ENCODE peak calls at places on chromosomes 11 and 22, in six cellular contexts. S, M, V, H, C and E are unnamed samples.

GRCh38 chr11:75246673-75247350 is 6.2 kb downstream of the TPBGL start:
- DNase-seq in S (no peak), M (no peak), V (no peak), H (no peak), C (no peak), E (no peak)

GRCh38 chr22:26671317-26672059 is 14.1 kb downstream of the MIAT start:
- DNase-seq in S (no peak), M (no peak), V (no peak), H (peak; percentile 37), C (peak; percentile 66), E (peak; percentile 51)

GRCh38 chr11:113204280-113204679 is 110.1 kb upstream of the TTC12 start:
- DNase-seq in S (no peak), M (no peak), V (no peak), H (no peak), C (no peak), E (no peak)

GRCh38 chr11:27696961-27697360 is 3.3 kb downstream of the BDNF start:
- DNase-seq in S (peak; percentile 42), M (no peak), V (no peak), H (no peak), C (no peak), E (no peak)

GRCh38 chr22:42039271-42039670 is 31.3 kb downstream of the NAGA start:
- DNase-seq in S (no peak), M (no peak), V (no peak), H (no peak), C (no peak), E (no peak)

GRCh38 chr11:132493786-132494185 is 1038.5 kb downstream of the OPCML start:
- DNase-seq in S (no peak), M (no peak), V (no peak), H (no peak), C (no peak), E (no peak)

GRCh38 chr22:31346255-31346732 is at the start of gene PATZ1:
- DNase-seq in S (peak; percentile 71), M (no peak), V (no peak), H (peak; percentile 95), C (peak; percentile 91), E (peak; percentile 88)

GRCh38 chr22:49948958-49949913 is 11.3 kb upstream of the PIM3 start:
- DNase-seq in S (no peak), M (no peak), V (no peak), H (no peak), C (no peak), E (no peak)

GRCh38 chr11:128324531-128325141 is 262.7 kb downstream of the ETS1 start:
- DNase-seq in S (no peak), M (no peak), V (no peak), H (no peak), C (no peak), E (no peak)

GRCh38 chr11:93128574-93128973 is 69.2 kb downstream of the SLC36A4 start:
- DNase-seq in S (no peak), M (no peak), V (no peak), H (no peak), C (no peak), E (no peak)

GRCh38 chr22:34115722-34116121 is 195.4 kb upstream of the LARGE1 start:
- DNase-seq in S (no peak), M (no peak), V (no peak), H (no peak), C (no peak), E (no peak)

GRCh38 chr11:117287668-117288067 is 3.5 kb upstream of the BACE1-AS start:
- DNase-seq in S (peak; percentile 37), M (no peak), V (no peak), H (no peak), C (no peak), E (no peak)

GRCh38 chr11:120115272-120116000 is 22.5 kb downstream of the TRIM29 start:
- DNase-seq in S (no peak), M (no peak), V (no peak), H (no peak), C (no peak), E (no peak)

GRCh38 chr11:100888836-100889235 is 201.7 kb downstream of the ARHGAP42 start:
- DNase-seq in S (no peak), M (no peak), V (no peak), H (no peak), C (no peak), E (no peak)

GRCh38 chr11:65954771-65955170 is 6.8 kb upstream of the SART1 start:
- DNase-seq in S (no peak), M (no peak), V (no peak), H (no peak), C (no peak), E (no peak)

DNA sequence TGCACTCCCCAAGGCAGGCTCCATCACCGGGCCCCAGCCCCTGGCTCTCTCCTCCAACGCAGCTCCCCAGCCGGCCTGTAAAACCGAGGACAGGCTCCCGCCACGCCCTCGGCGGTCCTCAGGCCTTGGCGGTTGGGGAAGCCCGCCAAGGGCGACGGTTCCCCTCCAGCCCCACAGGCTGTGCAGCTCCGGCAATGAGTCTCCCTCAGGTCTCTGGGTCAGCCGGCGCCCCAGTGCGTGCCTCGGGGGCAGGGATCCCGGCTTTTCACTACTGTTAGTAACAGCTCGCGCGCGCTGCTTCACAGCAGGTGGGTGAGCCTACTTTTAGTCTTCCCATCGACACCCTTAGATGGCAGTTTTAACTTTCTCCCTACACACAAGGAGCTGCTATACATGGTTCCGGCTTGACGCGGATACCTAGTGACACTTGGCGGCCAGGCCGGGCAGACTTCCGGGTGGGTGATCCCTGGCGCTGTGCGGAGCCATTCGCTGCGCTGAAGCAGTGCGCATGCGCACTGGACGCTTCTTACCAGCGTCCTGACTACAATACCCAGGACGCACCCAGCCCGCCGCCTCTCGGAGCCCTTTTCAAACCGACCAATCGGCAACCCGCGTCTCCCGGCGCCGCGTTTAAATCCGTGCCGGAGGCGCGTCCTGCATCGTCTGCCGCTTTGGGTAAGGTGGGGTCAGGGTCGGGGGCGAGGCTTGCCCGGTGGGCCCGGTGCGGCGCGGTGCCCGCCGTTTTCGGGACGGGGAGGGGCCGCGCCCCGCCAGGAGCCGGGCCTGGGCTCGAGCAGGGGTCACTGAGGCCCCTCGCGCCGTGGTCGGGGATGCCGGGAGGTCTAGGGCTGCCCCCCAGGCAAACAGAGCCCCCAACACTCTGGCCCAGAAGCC is at the start of gene GTSE1:
- DNase-seq in S (peak; percentile 97), M (peak; percentile 93), V (peak; percentile 89), H (peak; percentile 99), C (peak; percentile 100), E (peak; percentile 100)
- TF ChIP-seq CTCF in S (no peak), M (no peak), V (no peak), H (no peak), C (peak; percentile 27), E (peak; percentile 47)

DNA sequence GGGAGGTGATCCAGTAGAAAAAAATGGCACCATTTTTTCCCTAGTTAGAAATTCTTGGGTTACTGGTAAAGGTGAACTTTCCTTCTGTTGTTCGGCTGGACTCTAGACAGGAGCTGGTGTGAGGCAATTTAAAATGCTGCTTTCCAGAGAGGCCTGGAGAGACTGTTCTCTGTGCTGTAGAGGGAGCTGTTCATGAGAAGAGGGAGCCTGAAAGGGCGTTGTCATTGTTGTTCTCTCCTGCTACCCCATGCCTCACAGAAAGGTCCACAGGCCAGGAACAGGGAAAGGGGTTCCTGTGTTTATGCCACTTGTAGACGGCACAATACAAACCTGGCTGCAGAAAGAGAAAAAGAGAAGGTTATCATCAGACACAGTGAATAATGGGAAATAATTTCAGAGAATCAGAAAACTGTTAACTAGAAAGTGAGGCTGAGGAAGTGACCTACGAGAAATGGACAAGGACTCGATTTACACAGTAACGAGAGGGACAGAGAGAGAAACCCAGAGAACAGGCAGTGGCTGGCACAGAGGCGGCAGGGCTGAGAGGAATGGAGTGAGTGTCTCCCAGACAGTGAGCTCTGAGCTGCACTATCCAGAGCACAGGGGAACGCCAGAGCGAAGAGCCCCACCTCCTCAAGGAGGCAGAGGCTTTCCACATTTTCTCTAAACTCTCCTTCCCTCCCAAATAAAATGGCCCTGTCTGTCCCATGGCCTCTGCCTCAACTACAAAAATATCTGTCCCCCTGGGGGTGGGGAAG is 109.2 kb downstream of the RRM1 start:
- DNase-seq in S (no peak), M (no peak), V (no peak), H (no peak), C (no peak), E (no peak)
- TF ChIP-seq CTCF in S (no peak), M (no peak), V (no peak), H (no peak), C (no peak), E (no peak)

DNA sequence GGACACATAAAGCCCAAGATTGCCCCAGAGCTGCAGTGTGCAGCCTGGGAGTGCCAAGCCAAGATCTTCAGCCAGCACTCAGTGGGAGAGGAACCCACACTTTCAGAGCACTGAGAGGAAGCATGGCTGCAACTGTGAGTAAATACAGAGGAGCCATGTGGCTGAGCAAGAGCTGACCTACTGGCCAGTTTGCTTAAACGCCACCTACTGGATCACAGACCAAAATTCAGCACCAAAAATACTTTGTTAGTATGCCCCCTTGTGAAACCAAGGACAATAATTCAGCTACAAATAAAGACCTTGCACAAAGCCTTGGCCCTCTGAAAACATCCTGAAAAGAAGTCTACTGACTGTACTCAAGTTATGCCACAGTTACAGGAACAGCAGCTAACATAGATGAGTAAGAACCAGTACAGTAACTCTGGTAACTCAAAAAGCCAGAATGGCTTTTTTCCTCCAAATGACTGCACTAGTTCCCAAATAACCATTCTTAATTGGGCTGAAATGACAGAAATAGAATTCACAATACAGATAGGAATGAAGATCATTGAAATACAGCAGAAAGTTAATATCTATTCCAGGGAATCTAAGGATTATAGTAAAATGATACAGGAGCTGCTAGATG is 10.1 kb upstream of the OR4A15 start:
- DNase-seq in S (no peak), M (no peak), V (no peak), H (no peak), C (no peak), E (no peak)
- TF ChIP-seq CTCF in S (no peak), M (no peak), V (no peak), H (no peak), C (no peak), E (no peak)

GRCh38 chr11:119054418-119054817 is 2.6 kb downstream of the HYOU1 start:
- DNase-seq in S (no peak), M (no peak), V (no peak), H (no peak), C (no peak), E (no peak)

GRCh38 chr11:119056397-119056999 is 507 bp downstream of the HYOU1 start:
- DNase-seq in S (no peak), M (no peak), V (no peak), H (peak; percentile 47), C (peak; percentile 59), E (peak; percentile 39)

GRCh38 chr11:119052163-119052814 is 4.7 kb downstream of the HYOU1 start:
- DNase-seq in S (no peak), M (no peak), V (no peak), H (no peak), C (no peak), E (no peak)

GRCh38 chr11:119057000-119057769 is at the start of gene HYOU1:
- DNase-seq in S (peak; percentile 96), M (peak; percentile 65), V (peak; percentile 96), H (peak; percentile 100), C (peak; percentile 99), E (peak; percentile 99)

DNA sequence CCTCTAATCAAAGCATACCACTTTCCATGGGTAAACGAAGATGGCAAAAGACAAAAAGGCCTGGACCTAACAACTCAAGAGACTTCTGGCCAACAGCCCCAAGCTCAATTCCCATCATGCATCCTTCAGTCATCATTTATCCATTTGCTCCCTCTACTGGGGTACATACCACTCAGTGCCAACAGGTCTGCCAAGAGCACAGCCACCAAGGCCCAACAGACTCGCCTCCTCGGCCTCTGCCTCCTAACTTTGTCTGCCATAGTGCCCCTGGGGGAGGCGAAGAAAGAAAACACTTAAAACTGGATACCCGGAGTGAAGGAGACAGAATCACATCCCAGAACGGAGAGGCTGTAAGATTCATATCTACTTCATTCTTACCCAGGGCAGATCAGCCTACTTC is 1.1 kb downstream of the HYOU1 start:
- DNase-seq in S (peak; percentile 49), M (no peak), V (no peak), H (no peak), C (no peak), E (no peak)
- TF ChIP-seq CTCF in S (peak; percentile 18), M (peak; percentile 29), V (no peak), H (no peak), C (no peak), E (peak; percentile 23)